ENCODE peak calls at places on chromosomes 2 and 18, in four cellular contexts. V is right lobe of liver, M is IMR-90, C is adrenal gland. X is an unnamed sample. For H3K4me1, the result is how much of the 10 kb centered on the place peaks cover.

GRCh38 chr2:83850071-83850725 is 608.9 kb downstream of the SUCLG1 start:
- DNase-seq in V (no peak), M (no peak), C (no peak), X (no peak)

GRCh38 chr2:69046221-69046662 is 33.3 kb downstream of the ANTXR1 start:
- DNase-seq in V (no peak), M (peak), C (no peak), X (no peak)

GRCh38 chr2:68751397-68752339 is 17.1 kb downstream of the ARHGAP25 start:
- DNase-seq in V (peak), M (peak), C (peak), X (peak)

GRCh38 chr18:55779711-55780590 is 192.0 kb upstream of the TCF4 start:
- DNase-seq in V (no peak), M (peak), C (peak), X (peak)

GRCh38 chr2:167908786-167909185 is 338.6 kb downstream of the STK39 start:
- DNase-seq in V (no peak), M (no peak), C (no peak), X (no peak)

GRCh38 chr2:123179526-123179925 is 845.6 kb upstream of the CNTNAP5 start:
- DNase-seq in V (no peak), M (no peak), C (no peak), X (no peak)

GRCh38 chr2:210660-211059 is 53.2 kb downstream of the SH3YL1 start:
- DNase-seq in V (no peak), M (peak), C (no peak), X (no peak)

GRCh38 chr2:45699032-45699658 is 47.7 kb downstream of the PRKCE start:
- DNase-seq in V (no peak), M (peak), C (no peak), X (no peak)

GRCh38 chr2:85908506-85908905 is 19.7 kb upstream of the ST3GAL5 start:
- DNase-seq in V (no peak), M (no peak), C (no peak), X (no peak)

GRCh38 chr18:68456985-68457384 is 257.9 kb downstream of the TMX3 start:
- DNase-seq in V (no peak), M (peak), C (no peak), X (no peak)

GRCh38 chr2:231919341-231920035 is 6.7 kb downstream of the NPPC start:
- DNase-seq in V (no peak), M (no peak), C (no peak), X (no peak)

GRCh38 chr2:128838244-128838643 is 519.6 kb upstream of the HS6ST1 start:
- DNase-seq in V (no peak), M (no peak), C (no peak), X (no peak)

GRCh38 chr18:32899819-32900218 is 127.0 kb upstream of the KLHL14 start:
- DNase-seq in V (no peak), M (peak), C (no peak), X (no peak)

GRCh38 chr2:105403785-105404698 is 5.2 kb upstream of the FHL2 start:
- DNase-seq in V (no peak), M (peak), C (peak), X (no peak)

GRCh38 chr18:31243740-31244512 is 74.0 kb upstream of the DSG1 start:
- DNase-seq in V (no peak), M (no peak), C (no peak), X (no peak)

GRCh38 chr18:29164020-29164706 is 987.2 kb upstream of the CDH2 start:
- DNase-seq in V (no peak), M (peak), C (no peak), X (no peak)

GRCh38 chr2:48065096-48065495 is 158.8 kb upstream of the FBXO11 start:
- DNase-seq in V (no peak), M (no peak), C (no peak), X (no peak)

GRCh38 chr2:191686079-191686478 is 8.1 kb downstream of the NABP1 start:
- DNase-seq in V (no peak), M (no peak), C (no peak), X (no peak)

GRCh38 chr2:97673915-97674283 is 4.4 kb downstream of the C2orf92 start:
- DNase-seq in V (no peak), M (no peak), C (no peak), X (no peak)

GRCh38 chr2:82968381-82968780 is 1490.7 kb downstream of the SUCLG1 start:
- DNase-seq in V (no peak), M (no peak), C (no peak), X (no peak)

GRCh38 chr2:9837451-9837850 is 5.8 kb upstream of the TAF1B start:
- DNase-seq in V (no peak), M (no peak), C (no peak), X (no peak)

GRCh38 chr2:47015206-47015605 is 99.6 kb upstream of the MCFD2 start:
- DNase-seq in V (no peak), M (no peak), C (no peak), X (no peak)

GRCh38 chr2:16890081-16890480 is 224.4 kb upstream of the CYRIA start:
- DNase-seq in V (no peak), M (no peak), C (no peak), X (no peak)

GRCh38 chr2:108538000-108538625 is 3.8 kb downstream of the LIMS1 start:
- DNase-seq in V (no peak), M (no peak), C (no peak), X (no peak)

GRCh38 chr2:192267484-192267883 is 72.8 kb upstream of the TMEFF2 start:
- DNase-seq in V (no peak), M (peak), C (no peak), X (no peak)

GRCh38 chr2:20664431-20665260 is 2.3 kb upstream of the GDF7 start:
- DNase-seq in V (peak), M (no peak), C (no peak), X (no peak)

GRCh38 chr2:66331176-66331575 is 103.7 kb upstream of the MEIS1 start:
- DNase-seq in V (no peak), M (no peak), C (no peak), X (no peak)

GRCh38 chr2:233795735-233796171 is 17.6 kb downstream of the MROH2A start:
- DNase-seq in V (no peak), M (no peak), C (no peak), X (no peak)

GRCh38 chr2:224951723-224952481 is 90.4 kb downstream of the DOCK10 start:
- DNase-seq in V (no peak), M (peak), C (no peak), X (no peak)

GRCh38 chr2:241036397-241036963 is 38.1 kb downstream of the SNED1 start:
- DNase-seq in V (no peak), M (no peak), C (no peak), X (peak)

DNA sequence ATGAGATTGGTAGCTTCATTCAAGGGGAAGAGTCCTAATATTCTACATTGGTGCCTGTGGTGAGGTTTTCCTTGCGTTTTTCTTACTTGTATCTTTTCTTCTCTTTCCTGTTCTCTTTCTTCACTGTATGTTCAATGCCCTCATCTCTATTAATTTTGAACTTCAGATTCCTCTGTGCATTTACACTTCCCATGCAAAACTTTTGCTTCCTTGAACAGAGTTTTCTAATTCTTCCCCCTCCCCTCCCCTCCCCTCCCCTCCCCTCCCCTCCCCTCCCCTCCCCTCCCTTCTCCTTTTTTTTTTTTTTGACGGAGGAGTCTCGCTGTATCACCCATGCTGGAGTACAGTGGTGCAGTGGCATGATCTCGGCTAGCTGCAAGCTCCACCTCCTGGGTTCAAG is 388.3 kb downstream of the LRRTM1 start:
- DNase-seq in V (no peak), M (no peak), C (no peak), X (no peak)
- TF ChIP-seq POLR2A in V (no peak), M (no peak), C (no peak), X (no peak)

DNA sequence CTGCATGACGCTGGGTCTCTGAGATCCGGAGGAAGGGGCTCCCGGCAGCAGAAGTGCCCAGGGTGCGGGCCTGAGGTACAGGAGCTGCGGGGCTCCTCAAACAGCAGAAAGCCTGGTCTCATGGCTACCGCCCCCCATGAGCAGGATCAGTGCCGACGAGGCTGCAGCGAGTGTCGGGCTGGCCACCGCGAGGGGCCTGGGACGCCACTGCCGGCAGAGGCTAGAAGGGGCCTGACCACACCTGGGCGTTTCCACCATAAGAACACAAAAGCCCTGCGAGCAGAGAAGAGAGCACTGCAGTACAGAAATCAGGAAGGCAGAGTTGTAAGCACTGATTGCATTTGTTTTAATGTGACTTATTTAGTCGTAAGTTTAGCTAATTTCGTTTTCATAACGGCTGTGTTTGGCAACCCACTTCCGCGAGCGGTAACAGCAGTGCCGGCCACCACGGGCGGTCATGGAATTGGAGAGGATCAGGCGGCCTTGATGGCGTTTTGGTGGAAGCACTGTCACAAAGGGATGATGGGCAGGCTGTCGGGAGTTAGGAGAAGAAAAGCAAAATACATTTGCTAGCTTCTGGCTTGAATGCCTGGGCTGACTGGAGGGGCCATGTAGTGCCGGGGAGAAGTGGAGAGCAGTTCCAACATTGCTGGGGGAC is 117.4 kb downstream of the HDAC4 start:
- DNase-seq in V (peak), M (no peak), C (peak), X (no peak)
- H3K4me3 ChIP-seq in V (no peak), M (no peak), C (no peak), X (no peak)

GRCh38 chr2:239290618-239291504 is 110.0 kb downstream of the HDAC4 start:
- DNase-seq in V (no peak), M (no peak), C (peak), X (peak)
- H3K4me1 ChIP-seq in V (under half), M (under half), C (half or more), X (half or more)

GRCh38 chr2:170012773-170013172 is 165.2 kb upstream of the MYO3B start:
- DNase-seq in V (no peak), M (no peak), C (no peak), X (no peak)
- TF ChIP-seq POLR2A in V (no peak), M (no peak), C (no peak), X (no peak)

DNA sequence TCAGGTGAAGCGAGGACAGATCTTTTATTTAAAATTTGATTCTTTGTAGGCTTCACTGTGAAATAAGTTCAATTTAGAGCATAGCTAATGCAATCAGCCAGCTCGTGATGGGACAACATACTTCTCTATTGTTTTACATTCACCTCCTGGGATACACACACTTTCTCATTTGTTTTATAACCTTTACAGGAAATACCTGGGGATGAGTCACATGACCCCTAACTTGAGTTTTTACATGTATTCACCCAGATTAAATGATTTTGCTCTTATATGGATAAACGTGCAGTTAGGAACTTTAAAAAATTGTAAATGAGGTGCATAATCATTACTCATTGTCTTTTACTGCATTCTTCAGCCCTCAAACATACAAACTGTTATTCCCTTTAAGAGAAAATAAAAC is 152.1 kb downstream of the NEDD4L start:
- DNase-seq in V (no peak), M (no peak), C (no peak), X (no peak)
- H3K4me3 ChIP-seq in V (no peak), M (no peak), C (no peak), X (peak)

DNA sequence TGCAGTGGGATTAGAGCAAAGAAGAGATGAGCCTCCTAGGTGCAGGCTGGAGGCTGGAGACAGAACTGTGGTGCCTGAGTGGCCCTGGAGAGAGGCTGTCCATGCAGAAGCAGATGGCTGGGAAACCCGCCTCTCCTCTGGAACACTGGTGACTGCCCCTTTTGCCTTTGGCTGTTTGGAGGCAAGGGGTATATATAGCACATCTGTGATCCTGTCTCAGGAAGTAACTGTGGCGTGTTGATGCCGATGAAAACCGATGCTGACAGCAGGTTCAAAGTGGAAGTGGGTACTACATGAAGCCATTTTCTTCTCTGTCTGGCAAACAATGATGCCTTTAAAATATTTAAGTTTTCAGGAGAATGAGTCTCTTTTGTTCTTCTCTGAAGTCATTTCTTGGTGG is 43.5 kb downstream of the SLC9A2 start:
- DNase-seq in V (no peak), M (no peak), C (no peak), X (no peak)
- H3K4me1 ChIP-seq in V (under half), M (under half), C (under half), X (under half)

X was measured in sigmoid colon.